ENCODE peak calls at places on chromosomes 6 and 20, in seven cellular contexts. N, B, Y, O, X, K and T are unnamed samples.

GRCh38 chr6:26366504-26366903 is 1.5 kb downstream of the BTN3A2 start:
- DNase-seq in Y (no peak), B (no peak), X (no peak), K (no peak), O (no peak), N (no peak), T (no peak)

GRCh38 chr6:154403803-154404202 is 47.2 kb upstream of the IPCEF1 start:
- DNase-seq in O (no peak), B (peak; percentile 19), K (peak; percentile 9), X (no peak), Y (no peak), N (peak; percentile 25), T (no peak)

GRCh38 chr20:43442310-43442880 is 15.3 kb upstream of the SRSF6 start:
- DNase-seq in N (no peak), Y (peak; percentile 13), X (peak; percentile 42), B (no peak), O (no peak), K (no peak), T (no peak)

GRCh38 chr6:74785236-74785635 is 420.6 kb downstream of the COL12A1 start:
- DNase-seq in Y (no peak), K (no peak), O (no peak), B (no peak), N (no peak), X (no peak), T (no peak)

GRCh38 chr6:165580139-165580538 is 82.9 kb downstream of the PDE10A start:
- DNase-seq in K (no peak), O (no peak), Y (no peak), N (no peak), X (no peak), B (no peak), T (no peak)

GRCh38 chr20:3778976-3779375 is 2.3 kb downstream of the SPEF1 start:
- DNase-seq in O (no peak), B (no peak), Y (no peak), N (no peak), X (no peak), K (no peak), T (no peak)

GRCh38 chr6:90446164-90446563 is 140.7 kb downstream of the MAP3K7 start:
- DNase-seq in Y (no peak), K (no peak), X (no peak), N (no peak), O (no peak), B (no peak), T (no peak)

GRCh38 chr6:20924911-20925543 is 390.8 kb downstream of the CDKAL1 start:
- DNase-seq in N (no peak), X (no peak), Y (no peak), O (no peak), B (no peak), K (no peak), T (no peak)

GRCh38 chr6:3610206-3610605 is 141.3 kb downstream of the PXDC1 start:
- DNase-seq in Y (no peak), B (no peak), O (no peak), N (no peak), K (peak; percentile 56), X (no peak), T (no peak)

GRCh38 chr6:109834131-109834530 is 143.0 kb downstream of the FIG4 start:
- DNase-seq in O (no peak), B (no peak), Y (no peak), K (no peak), N (no peak), X (no peak), T (no peak)

GRCh38 chr6:79076160-79076559 is 1.9 kb downstream of the PHIP start:
- DNase-seq in K (no peak), O (no peak), X (peak; percentile 3), N (no peak), B (no peak), Y (no peak), T (no peak)

GRCh38 chr20:58131111-58131510 is 97.3 kb downstream of the ANKRD60 start:
- DNase-seq in Y (peak; percentile 25), N (no peak), O (peak; percentile 55), X (no peak), B (no peak), K (no peak), T (no peak)

GRCh38 chr6:150142304-150142656 is 564 bp upstream of the PPP1R14C start:
- DNase-seq in K (no peak), N (no peak), O (no peak), Y (no peak), X (no peak), B (peak; percentile 47), T (peak; percentile 59)

GRCh38 chr20:14538433-14538832 is 201.0 kb upstream of the FLRT3 start:
- DNase-seq in K (no peak), N (no peak), O (no peak), Y (no peak), X (no peak), B (no peak), T (no peak)

GRCh38 chr6:100209323-100210137 is 215.5 kb upstream of the MCHR2 start:
- DNase-seq in K (no peak), B (no peak), N (no peak), X (no peak), O (no peak), Y (no peak), T (no peak)

GRCh38 chr6:111600588-111601440 is 4.9 kb downstream of the TRAF3IP2 start:
- DNase-seq in N (no peak), X (no peak), K (no peak), Y (no peak), O (no peak), B (no peak), T (no peak)

GRCh38 chr6:88008411-88008810 is 39.2 kb upstream of the SPACA1 start:
- DNase-seq in Y (no peak), X (no peak), O (no peak), N (no peak), B (no peak), K (no peak), T (no peak)

GRCh38 chr20:58160451-58161051 is 67.9 kb downstream of the ANKRD60 start:
- DNase-seq in B (no peak), N (no peak), O (peak; percentile 86), Y (no peak), X (no peak), K (no peak), T (no peak)

GRCh38 chr6:80357674-80358073 is 251.2 kb downstream of the BCKDHB start:
- DNase-seq in B (no peak), O (no peak), X (no peak), K (no peak), Y (no peak), N (no peak), T (no peak)

GRCh38 chr6:18266524-18266908 is 2.2 kb upstream of the DEK start:
- DNase-seq in Y (no peak), N (no peak), X (no peak), O (no peak), K (no peak), B (no peak), T (peak; percentile 56)

GRCh38 chr6:81894286-81894685 is 141.8 kb upstream of the TENT5A start:
- DNase-seq in O (no peak), B (no peak), N (no peak), X (no peak), Y (no peak), K (no peak), T (no peak)

GRCh38 chr6:31888281-31889258 is 8.9 kb downstream of the EHMT2 start:
- DNase-seq in K (no peak), B (peak; percentile 56), N (no peak), O (no peak), Y (no peak), X (no peak), T (no peak)

GRCh38 chr6:27238010-27238983 is 9.2 kb upstream of the PRSS16 start:
- DNase-seq in B (no peak), X (no peak), Y (no peak), O (no peak), N (no peak), K (no peak), T (peak; percentile 32)

GRCh38 chr6:31762356-31762755 is at the start of gene SAPCD1:
- DNase-seq in X (no peak), K (no peak), B (no peak), Y (no peak), O (no peak), N (no peak), T (no peak)

GRCh38 chr6:36885461-36886401 is at the start of gene C6orf89:
- DNase-seq in N (peak; percentile 96), O (peak; percentile 99), X (peak; percentile 99), K (peak; percentile 97), Y (peak; percentile 99), B (peak; percentile 98), T (peak; percentile 99)
- TF ChIP-seq POLR2A in N (peak; percentile 44), O (peak; percentile 67), X (peak; percentile 42), K (peak; percentile 53), Y (peak; percentile 39), B (peak; percentile 79), T (peak; percentile 75)

DNA sequence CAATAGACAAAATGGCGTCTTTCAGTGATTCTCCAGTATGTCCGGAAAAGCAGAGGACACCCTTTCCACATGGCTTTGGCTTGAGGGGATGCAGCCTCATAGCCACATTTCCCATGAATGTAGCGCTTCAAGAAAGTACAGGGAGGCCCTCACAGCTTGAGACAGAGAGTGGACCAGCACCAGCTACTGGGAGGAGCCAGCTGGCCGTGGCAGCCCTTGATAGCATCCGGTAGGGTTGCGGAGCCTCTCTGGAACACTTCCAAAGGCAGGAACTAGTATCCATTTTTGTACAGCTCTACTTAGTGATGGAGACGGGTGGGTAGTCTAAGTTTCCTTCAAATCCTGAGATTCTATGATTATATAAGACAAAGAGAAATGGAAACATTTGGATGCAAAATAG is 73.8 kb downstream of the SOBP start:
- DNase-seq in B (no peak), O (no peak), X (no peak), Y (no peak), N (no peak), K (no peak), T (no peak)
- H3K27me3 ChIP-seq in B (no peaks in the 10 kb centered on the region), O (no peaks in the 10 kb centered on the region), X (no peaks in the 10 kb centered on the region), Y (no peaks in the 10 kb centered on the region), N (no peaks in the 10 kb centered on the region), K (no peaks in the 10 kb centered on the region), T (no peaks in the 10 kb centered on the region)

DNA sequence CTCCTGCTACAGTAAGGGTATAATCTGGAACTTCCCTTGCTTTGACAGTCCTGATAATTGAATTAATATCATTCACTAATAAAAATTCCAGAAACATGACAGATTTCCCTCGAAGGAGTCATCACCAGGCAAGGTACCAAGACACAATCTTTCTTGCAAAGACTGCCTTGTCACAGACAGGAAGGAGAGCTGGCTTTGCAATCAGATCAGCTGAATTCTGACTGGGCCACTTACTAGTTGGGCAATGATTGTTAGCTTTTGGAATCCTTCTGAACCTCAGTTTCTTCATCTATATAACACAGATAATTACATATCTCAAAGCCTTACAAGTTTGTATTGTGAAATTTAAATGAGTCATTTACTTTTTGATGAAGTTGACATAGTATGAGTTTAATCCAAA is 344.2 kb downstream of the RFPL4B start:
- DNase-seq in N (no peak), O (peak; percentile 58), B (no peak), Y (no peak), X (no peak), K (no peak), T (no peak)
- H3K4me3 ChIP-seq in N (no peak overlapping the region), O (no peak overlapping the region), B (no peak overlapping the region), Y (no peak overlapping the region), X (no peak overlapping the region), K (no peak overlapping the region), T (no peak overlapping the region)

GRCh38 chr20:32742322-32743236 is 688 bp downstream of the COMMD7 start:
- DNase-seq in O (peak; percentile 60), N (peak; percentile 17), X (no peak), Y (no peak), B (no peak), K (no peak), T (no peak)

GRCh38 chr20:32737371-32738223 is 5.7 kb downstream of the COMMD7 start:
- DNase-seq in K (no peak), N (no peak), O (no peak), Y (no peak), X (no peak), B (no peak), T (no peak)

GRCh38 chr20:32741151-32741550 is 2.1 kb downstream of the COMMD7 start:
- DNase-seq in N (no peak), B (no peak), K (no peak), Y (no peak), X (no peak), O (no peak), T (no peak)

GRCh38 chr20:32743237-32744112 is at the start of gene COMMD7:
- DNase-seq in B (peak; percentile 70), O (peak; percentile 74), K (peak; percentile 29), Y (peak; percentile 77), N (peak; percentile 62), X (peak; percentile 50), T (peak; percentile 95)
- TF ChIP-seq POLR2A in B (no peak), O (no peak), K (no peak), Y (peak; percentile 24), N (no peak), X (peak; percentile 3), T (peak; percentile 67)